ENCODE peak calls at places on chromosomes 3 and 15, in ten cellular contexts. I is neural crest cell, E is progenitor cell of endocrine pancreas, R is cardiac fibroblast, N is endothelial cell, X is choroid plexus epithelial cell, Q is LNCaP clone FGC, W is body of pancreas, K is tibial artery, D is SK-N-SH. A is an unnamed sample.

GRCh38 chr15:94416829-94417228 is 185.5 kb downstream of the MCTP2 start:
- DNase-seq in I (no peak), E (no peak), R (no peak), N (no peak), X (no peak), Q (no peak), W (no peak), K (no peak), D (no peak), A (no peak)

GRCh38 chr3:108076564-108076963 is 14.3 kb downstream of the CD47 start:
- DNase-seq in I (no peak), E (no peak), R (no peak), N (no peak), X (no peak), Q (no peak), W (no peak), K (no peak), D (no peak), A (no peak)

GRCh38 chr15:31485911-31486461 is 159.4 kb downstream of the KLF13 start:
- DNase-seq in I (no peak), E (peak; percentile 6), R (peak; percentile 32), N (no peak), X (no peak), Q (no peak), W (no peak), K (peak; percentile 57), D (no peak), A (no peak)

GRCh38 chr3:189237516-189237915 is 65.7 kb downstream of the TPRG1 start:
- DNase-seq in I (no peak), E (no peak), R (no peak), N (no peak), X (peak; percentile 9), Q (no peak), W (no peak), K (no peak), D (no peak), A (peak; percentile 40)

GRCh38 chr3:62954579-62954978 is 79.4 kb upstream of the CADPS start:
- DNase-seq in I (no peak), E (no peak), R (no peak), N (no peak), X (no peak), Q (no peak), W (peak; percentile 14), K (no peak), D (no peak), A (no peak)

GRCh38 chr3:175108613-175109151 is 249.5 kb downstream of the NAALADL2 start:
- DNase-seq in I (no peak), E (no peak), R (no peak), N (no peak), X (no peak), Q (no peak), W (no peak), K (no peak), D (no peak), A (no peak)

GRCh38 chr3:107987036-107987557 is 103.7 kb downstream of the CD47 start:
- DNase-seq in I (no peak), E (no peak), R (peak; percentile 100), N (no peak), X (peak; percentile 99), Q (peak; percentile 64), W (peak; percentile 70), K (peak; percentile 90), D (peak; percentile 59), A (peak; percentile 97)

GRCh38 chr15:87639305-87640011 is 617.1 kb downstream of the NTRK3 start:
- DNase-seq in I (no peak), E (no peak), R (no peak), N (no peak), X (no peak), Q (no peak), W (no peak), K (no peak), D (no peak), A (peak; percentile 39)

GRCh38 chr3:50551293-50552057 is 16.1 kb downstream of the C3orf18 start:
- DNase-seq in I (no peak), E (no peak), R (no peak), N (no peak), X (peak; percentile 13), Q (no peak), W (no peak), K (no peak), D (no peak), A (no peak)

GRCh38 chr3:50549226-50549625 is 18.3 kb downstream of the C3orf18 start:
- DNase-seq in I (no peak), E (no peak), R (no peak), N (no peak), X (no peak), Q (no peak), W (no peak), K (no peak), D (no peak), A (no peak)

GRCh38 chr3:50552598-50552997 is 14.9 kb downstream of the C3orf18 start:
- DNase-seq in I (no peak), E (no peak), R (no peak), N (no peak), X (no peak), Q (no peak), W (no peak), K (no peak), D (no peak), A (no peak)

GRCh38 chr3:50552058-50552435 is 15.5 kb downstream of the C3orf18 start:
- DNase-seq in I (no peak), E (no peak), R (no peak), N (no peak), X (no peak), Q (no peak), W (no peak), K (no peak), D (no peak), A (no peak)

DNA sequence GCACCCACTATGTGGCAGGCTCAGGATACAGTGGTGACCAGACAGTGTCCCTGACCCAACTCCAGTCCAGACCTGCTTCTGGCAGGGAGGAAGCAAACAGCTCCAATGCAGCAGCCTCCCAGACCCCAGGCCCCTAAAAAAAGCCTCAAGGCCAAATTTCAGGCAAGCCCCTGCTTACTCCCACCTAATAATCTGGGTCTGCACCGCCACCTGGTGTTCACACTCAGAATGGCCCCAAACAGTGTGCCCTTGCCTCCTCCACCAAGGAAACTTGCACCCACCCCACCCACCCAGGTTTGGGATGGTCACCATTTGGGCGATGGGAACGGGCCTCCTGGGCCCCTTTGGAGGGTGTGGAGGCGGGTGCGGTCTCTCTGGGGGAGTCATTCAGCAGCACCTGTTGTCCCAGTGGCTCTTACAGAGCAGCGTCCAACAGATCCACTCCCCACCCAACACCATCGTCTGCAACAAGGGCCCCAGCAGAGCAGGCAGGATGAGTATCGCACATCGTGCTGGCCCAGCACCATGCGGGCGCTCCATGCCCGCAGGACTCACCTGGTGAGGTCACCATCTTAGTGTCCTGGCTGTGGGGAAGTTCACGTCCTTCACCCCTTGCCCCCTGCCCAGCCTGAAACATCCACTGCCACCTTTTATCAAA is 17.3 kb downstream of the C3orf18 start:
- DNase-seq in I (peak; percentile 83), E (peak; percentile 68), R (peak; percentile 49), N (peak; percentile 79), X (peak; percentile 59), Q (no peak), W (peak; percentile 57), K (no peak), D (peak; percentile 86), A (peak; percentile 33)
- TF ChIP-seq CTCF in I (peak; percentile 85), E (peak; percentile 91), R (peak; percentile 82), N (peak; percentile 86), X (peak; percentile 82), Q (peak; percentile 79), W (peak; percentile 54), K (peak; percentile 69), D (peak; percentile 64), A (peak; percentile 55)

DNA sequence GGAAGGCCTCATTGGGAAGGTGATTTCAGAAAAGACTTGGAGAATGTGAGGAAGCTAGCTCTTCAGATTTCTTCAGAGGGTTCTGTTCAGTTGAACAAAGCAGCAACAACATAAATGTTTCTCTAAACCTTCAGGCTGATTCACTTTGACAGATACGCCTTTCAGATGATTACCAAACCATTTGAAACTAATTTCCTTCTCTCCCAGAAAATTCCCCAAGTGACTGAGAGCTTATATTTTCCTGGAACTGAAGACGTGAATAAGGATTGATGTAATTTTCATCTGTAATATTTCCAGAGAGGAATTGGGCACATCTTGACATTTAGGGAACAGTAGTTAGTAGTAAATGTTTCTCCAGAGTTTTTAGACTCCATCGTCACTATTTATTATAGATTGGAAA is 108.7 kb upstream of the AADACL2 start:
- DNase-seq in I (no peak), E (no peak), R (no peak), N (no peak), X (no peak), Q (no peak), W (no peak), K (no peak), D (no peak), A (peak; percentile 6)
- TF ChIP-seq CTCF in I (no peak), E (no peak), R (no peak), N (no peak), X (no peak), Q (no peak), W (no peak), K (no peak), D (no peak), A (no peak)

DNA sequence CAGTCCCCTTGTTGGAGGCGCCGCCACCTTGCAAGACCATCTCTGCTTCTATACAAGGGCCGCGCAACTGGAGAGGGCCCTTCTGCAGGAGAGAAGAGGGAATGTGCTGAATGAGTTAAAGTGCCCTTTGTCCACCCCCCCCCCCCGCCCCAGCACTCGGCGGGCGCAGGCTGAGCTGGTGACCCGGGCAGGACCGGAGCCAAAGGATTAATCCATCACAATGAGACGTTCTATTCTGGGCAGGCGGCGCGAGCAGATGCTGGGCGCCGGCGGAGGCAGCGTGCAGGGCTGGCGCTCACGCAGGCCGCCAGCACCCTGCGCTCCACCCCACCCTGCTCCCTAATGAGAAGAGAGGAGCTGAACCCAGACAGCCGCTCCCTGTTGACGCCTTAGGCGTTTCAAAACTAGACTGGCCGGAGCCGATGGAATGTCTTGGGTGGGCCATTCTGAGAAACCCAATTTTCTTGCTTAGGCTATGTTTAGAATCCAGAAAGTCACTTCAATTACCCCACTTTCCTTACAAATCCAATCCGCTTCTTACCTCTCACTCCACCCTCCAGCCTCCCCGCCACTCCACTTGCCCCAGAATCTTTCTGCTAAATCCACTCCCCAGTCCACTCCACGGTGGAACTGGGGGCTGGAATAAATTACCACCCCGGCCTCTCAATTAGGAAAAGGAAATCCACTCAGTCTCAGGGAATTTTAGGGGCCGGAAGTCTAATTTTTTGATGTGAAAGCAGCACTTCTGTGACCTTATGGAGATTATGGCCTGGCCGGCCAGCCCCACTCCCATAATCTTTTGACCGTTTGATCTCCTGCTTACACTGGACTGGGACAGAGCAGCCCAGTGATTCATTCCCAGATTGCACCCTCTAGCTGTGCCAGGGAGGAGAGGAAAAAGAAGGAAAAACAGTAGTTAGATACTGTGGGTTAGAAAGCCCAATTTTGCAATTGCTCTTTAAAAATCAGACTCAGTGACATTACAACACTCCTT is 32.7 kb downstream of the GJD2 start:
- DNase-seq in I (peak; percentile 48), E (no peak), R (peak; percentile 41), N (peak; percentile 22), X (peak; percentile 31), Q (no peak), W (peak; percentile 35), K (peak; percentile 87), D (peak; percentile 85), A (peak; percentile 62)
- TF ChIP-seq CTCF in I (no peak), E (no peak), R (no peak), N (no peak), X (peak; percentile 44), Q (no peak), W (no peak), K (no peak), D (peak; percentile 27), A (peak; percentile 40)

DNA sequence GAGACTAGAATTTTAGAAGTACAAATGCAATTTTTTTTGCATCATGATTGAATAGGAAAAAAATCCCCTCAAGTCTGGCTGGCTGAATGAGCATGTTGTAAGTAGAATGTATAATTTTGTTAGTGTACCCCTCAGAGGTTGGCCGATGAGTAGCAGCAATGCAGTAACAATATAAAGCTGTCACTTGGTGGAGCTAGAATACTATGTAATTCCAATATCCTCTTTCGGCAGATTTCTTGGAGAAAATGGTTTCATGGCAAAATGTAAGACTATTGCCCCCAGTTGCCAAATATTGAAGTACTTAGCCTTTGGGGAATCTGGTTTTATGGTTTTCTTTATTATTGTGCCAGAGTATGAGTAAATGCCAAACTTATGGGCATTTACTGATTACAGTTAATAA is 39.8 kb upstream of the SGO1 start:
- DNase-seq in I (no peak), E (no peak), R (peak; percentile 52), N (no peak), X (peak; percentile 60), Q (no peak), W (no peak), K (no peak), D (peak; percentile 28), A (peak; percentile 22)
- TF ChIP-seq CTCF in I (peak; percentile 62), E (peak; percentile 49), R (peak; percentile 33), N (peak; percentile 23), X (peak; percentile 42), Q (peak; percentile 67), W (peak; percentile 77), K (peak; percentile 49), D (peak; percentile 53), A (peak; percentile 29)